ENCODE peak calls at places on chromosomes 3 and 15, in six cellular contexts. One of them, this sample, is unnamed.

GRCh38 chr15:70213779-70214178 is 116.1 kb upstream of the TLE3 start:
- DNase-seq in neuronal stem cell: no peak
- DNase-seq in mesendoderm: no peak
- DNase-seq in H9: peak; percentile 14
- DNase-seq in H1: no peak
- DNase-seq in mesenchymal stem cell: no peak
- DNase-seq in this sample: no peak

GRCh38 chr3:88282519-88283241 is 132.9 kb downstream of the C3orf38 start:
- DNase-seq in neuronal stem cell: no peak
- DNase-seq in mesendoderm: no peak
- DNase-seq in H9: no peak
- DNase-seq in H1: no peak
- DNase-seq in mesenchymal stem cell: no peak
- DNase-seq in this sample: no peak

GRCh38 chr3:129441215-129441614 is 1.2 kb downstream of the IFT122 start:
- DNase-seq in neuronal stem cell: no peak
- DNase-seq in mesendoderm: no peak
- DNase-seq in H9: no peak
- DNase-seq in H1: no peak
- DNase-seq in mesenchymal stem cell: no peak
- DNase-seq in this sample: no peak

GRCh38 chr15:101054116-101054515 is 135.0 kb downstream of the LRRK1 start:
- DNase-seq in neuronal stem cell: no peak
- DNase-seq in mesendoderm: no peak
- DNase-seq in H9: no peak
- DNase-seq in H1: peak; percentile 35
- DNase-seq in mesenchymal stem cell: no peak
- DNase-seq in this sample: no peak

GRCh38 chr3:184085389-184085852 is 11.4 kb upstream of the HTR3E start:
- DNase-seq in neuronal stem cell: no peak
- DNase-seq in mesendoderm: peak; percentile 13
- DNase-seq in H9: no peak
- DNase-seq in H1: no peak
- DNase-seq in mesenchymal stem cell: peak; percentile 61
- DNase-seq in this sample: peak; percentile 36

GRCh38 chr3:175163686-175164085 is 304.6 kb downstream of the NAALADL2 start:
- DNase-seq in neuronal stem cell: no peak
- DNase-seq in mesendoderm: no peak
- DNase-seq in H9: no peak
- DNase-seq in H1: no peak
- DNase-seq in mesenchymal stem cell: no peak
- DNase-seq in this sample: no peak

GRCh38 chr3:144770291-144770690 is 798.7 kb downstream of the DIPK2A start:
- DNase-seq in neuronal stem cell: no peak
- DNase-seq in mesendoderm: no peak
- DNase-seq in H9: no peak
- DNase-seq in H1: no peak
- DNase-seq in mesenchymal stem cell: no peak
- DNase-seq in this sample: no peak

GRCh38 chr15:63729115-63729884 is 104.4 kb downstream of the HERC1 start:
- DNase-seq in neuronal stem cell: no peak
- DNase-seq in mesendoderm: no peak
- DNase-seq in H9: no peak
- DNase-seq in H1: no peak
- DNase-seq in mesenchymal stem cell: no peak
- DNase-seq in this sample: peak; percentile 6

GRCh38 chr15:67405208-67406191 is 115.4 kb upstream of the C15orf61 start:
- DNase-seq in neuronal stem cell: no peak
- DNase-seq in mesendoderm: no peak
- DNase-seq in H9: no peak
- DNase-seq in H1: no peak
- DNase-seq in mesenchymal stem cell: peak; percentile 71
- DNase-seq in this sample: peak; percentile 79

GRCh38 chr3:47016934-47017435 is 37.5 kb downstream of the NBEAL2 start:
- DNase-seq in neuronal stem cell: no peak
- DNase-seq in mesendoderm: no peak
- DNase-seq in H9: no peak
- DNase-seq in H1: no peak
- DNase-seq in mesenchymal stem cell: peak; percentile 80
- DNase-seq in this sample: peak; percentile 90

GRCh38 chr3:195178124-195178910 is 92.6 kb downstream of the XXYLT1 start:
- DNase-seq in neuronal stem cell: no peak
- DNase-seq in mesendoderm: no peak
- DNase-seq in H9: no peak
- DNase-seq in H1: no peak
- DNase-seq in mesenchymal stem cell: no peak
- DNase-seq in this sample: no peak

DNA sequence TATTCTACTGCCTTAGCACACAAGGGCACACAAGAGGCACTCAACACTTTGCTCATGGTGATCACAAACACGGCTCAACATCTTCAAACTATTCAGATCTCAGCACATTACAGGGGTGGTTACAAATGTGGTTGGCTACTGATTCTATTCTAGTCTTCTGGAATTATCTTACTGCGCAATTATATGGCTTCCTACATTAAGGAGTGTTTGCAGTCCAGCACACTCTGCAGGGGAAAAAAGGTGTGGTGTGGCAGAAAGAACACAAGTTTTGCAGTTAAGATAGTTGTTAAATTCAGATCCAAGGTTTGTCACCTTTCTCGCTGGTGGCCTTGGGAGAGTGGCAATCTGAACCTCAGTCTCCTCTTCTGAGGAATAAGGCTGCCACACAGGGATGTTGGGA is 31.9 kb downstream of the IGF2BP2 start:
- DNase-seq in neuronal stem cell: no peak
- DNase-seq in mesendoderm: no peak
- DNase-seq in H9: no peak
- DNase-seq in H1: no peak
- DNase-seq in mesenchymal stem cell: no peak
- DNase-seq in this sample: no peak
- H3K23ac ChIP-seq in neuronal stem cell: no peak overlapping the region
- H3K23ac ChIP-seq in mesendoderm: peak overlapping the region; percentile 91
- H3K23ac ChIP-seq in H9: no peak overlapping the region
- H3K23ac ChIP-seq in H1: no peak overlapping the region
- H3K23ac ChIP-seq in mesenchymal stem cell: no peak overlapping the region
- H3K23ac ChIP-seq in this sample: no peak overlapping the region

DNA sequence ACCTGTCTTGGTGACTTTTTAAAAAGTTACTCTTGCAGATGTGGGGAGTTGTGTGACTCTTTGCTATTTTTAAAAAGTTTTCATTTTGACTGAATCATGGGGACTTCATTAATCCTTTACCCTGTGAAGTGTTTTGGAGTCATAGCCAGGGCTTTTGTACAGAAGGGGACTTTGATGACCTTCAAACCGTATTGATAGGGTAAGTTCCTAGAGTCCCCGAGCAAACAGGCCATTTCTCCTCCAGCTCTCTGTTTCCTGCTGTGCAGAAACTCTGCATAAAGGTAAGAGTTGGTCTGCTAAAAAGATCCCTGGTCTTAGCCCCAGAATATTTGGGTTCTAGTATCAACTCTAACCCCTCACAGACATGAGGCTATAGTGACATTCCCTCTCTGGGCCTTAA is 170.8 kb upstream of the BCL6 start:
- DNase-seq in neuronal stem cell: no peak
- DNase-seq in mesendoderm: no peak
- DNase-seq in H9: no peak
- DNase-seq in H1: no peak
- DNase-seq in mesenchymal stem cell: no peak
- DNase-seq in this sample: no peak
- H3K4me2 ChIP-seq in neuronal stem cell: no peak overlapping the region
- H3K4me2 ChIP-seq in mesendoderm: no peak overlapping the region
- H3K4me2 ChIP-seq in H9: no peak overlapping the region
- H3K4me2 ChIP-seq in H1: no peak overlapping the region
- H3K4me2 ChIP-seq in mesenchymal stem cell: no peak overlapping the region
- H3K4me2 ChIP-seq in this sample: no peak overlapping the region

GRCh38 chr3:67642190-67642589 is 12.2 kb downstream of the SUCLG2 start:
- DNase-seq in neuronal stem cell: no peak
- DNase-seq in mesendoderm: no peak
- DNase-seq in H9: no peak
- DNase-seq in H1: no peak
- DNase-seq in mesenchymal stem cell: no peak
- DNase-seq in this sample: no peak

GRCh38 chr3:67642734-67643133 is 11.7 kb downstream of the SUCLG2 start:
- DNase-seq in neuronal stem cell: no peak
- DNase-seq in mesendoderm: no peak
- DNase-seq in H9: no peak
- DNase-seq in H1: no peak
- DNase-seq in mesenchymal stem cell: no peak
- DNase-seq in this sample: no peak

GRCh38 chr3:67637255-67637900 is 17.0 kb downstream of the SUCLG2 start:
- DNase-seq in neuronal stem cell: no peak
- DNase-seq in mesendoderm: no peak
- DNase-seq in H9: no peak
- DNase-seq in H1: no peak
- DNase-seq in mesenchymal stem cell: no peak
- DNase-seq in this sample: no peak

GRCh38 chr3:67641451-67641850 is 13.0 kb downstream of the SUCLG2 start:
- DNase-seq in neuronal stem cell: no peak
- DNase-seq in mesendoderm: no peak
- DNase-seq in H9: no peak
- DNase-seq in H1: no peak
- DNase-seq in mesenchymal stem cell: no peak
- DNase-seq in this sample: no peak

DNA sequence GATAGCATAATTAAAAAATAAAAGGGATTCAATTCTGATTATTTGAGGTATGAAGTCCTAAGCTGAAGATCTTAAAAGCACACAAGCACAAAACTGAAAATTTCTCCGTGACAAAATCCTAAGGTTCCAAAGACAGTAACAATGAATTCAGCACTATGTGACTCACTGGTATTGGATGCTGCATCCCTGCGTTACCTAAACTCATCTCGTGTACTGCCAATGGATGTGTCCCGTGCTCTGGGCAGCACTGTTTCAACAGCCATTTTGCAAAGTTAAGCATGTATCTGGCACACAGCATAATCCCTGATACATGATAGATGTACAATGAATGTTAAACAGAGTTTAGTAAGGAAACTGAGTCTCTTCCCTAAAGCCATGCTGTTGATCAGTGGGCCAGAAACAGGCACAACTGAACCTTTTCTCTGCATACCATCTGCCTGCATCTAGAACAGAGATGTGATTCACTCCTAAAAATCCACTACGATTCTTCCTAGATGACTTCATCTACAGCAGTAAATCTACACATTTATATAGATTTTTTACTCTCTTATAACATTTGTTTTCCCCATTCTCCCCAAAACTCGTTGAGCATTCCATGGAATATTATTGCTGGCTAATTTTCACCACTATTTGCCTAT is 14.3 kb downstream of the SUCLG2 start:
- DNase-seq in neuronal stem cell: no peak
- DNase-seq in mesendoderm: no peak
- DNase-seq in H9: no peak
- DNase-seq in H1: no peak
- DNase-seq in mesenchymal stem cell: no peak
- DNase-seq in this sample: peak; percentile 67
- H3K23ac ChIP-seq in neuronal stem cell: no peak overlapping the region
- H3K23ac ChIP-seq in mesendoderm: no peak overlapping the region
- H3K23ac ChIP-seq in H9: no peak overlapping the region
- H3K23ac ChIP-seq in H1: no peak overlapping the region
- H3K23ac ChIP-seq in mesenchymal stem cell: no peak overlapping the region
- H3K23ac ChIP-seq in this sample: no peak overlapping the region

DNA sequence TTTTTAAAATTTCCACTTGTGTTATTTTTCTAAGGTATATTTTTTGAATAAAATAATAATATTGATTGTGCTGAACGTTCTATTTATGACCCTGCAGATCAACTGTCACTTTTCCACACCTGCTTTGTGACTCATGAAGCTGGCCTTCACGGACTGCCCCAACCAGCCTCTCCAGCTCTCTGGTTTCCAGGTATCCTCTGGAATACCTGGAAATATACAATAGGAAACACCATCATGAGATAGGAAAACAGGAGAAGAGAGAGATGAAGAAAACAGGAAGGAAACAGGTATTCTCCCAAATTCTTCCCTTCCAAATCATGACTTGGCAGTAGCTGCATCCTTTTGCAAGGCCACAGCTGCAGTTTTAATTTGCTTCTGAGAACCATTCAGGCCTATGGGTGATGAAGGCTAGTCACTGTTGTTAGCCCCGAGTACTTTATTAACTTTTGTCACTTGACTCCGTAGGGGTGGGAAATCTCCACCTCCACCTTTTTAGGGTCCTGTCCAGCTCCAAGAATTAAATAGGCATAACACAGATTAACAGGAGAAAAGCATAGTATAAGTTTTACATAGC is 909.2 kb downstream of the EPHA3 start:
- DNase-seq in neuronal stem cell: no peak
- DNase-seq in mesendoderm: peak; percentile 31
- DNase-seq in H9: no peak
- DNase-seq in H1: no peak
- DNase-seq in mesenchymal stem cell: no peak
- DNase-seq in this sample: no peak
- H3K4me2 ChIP-seq in neuronal stem cell: no peak overlapping the region
- H3K4me2 ChIP-seq in mesendoderm: no peak overlapping the region
- H3K4me2 ChIP-seq in H9: no peak overlapping the region
- H3K4me2 ChIP-seq in H1: no peak overlapping the region
- H3K4me2 ChIP-seq in mesenchymal stem cell: no peak overlapping the region
- H3K4me2 ChIP-seq in this sample: no peak overlapping the region

DNA sequence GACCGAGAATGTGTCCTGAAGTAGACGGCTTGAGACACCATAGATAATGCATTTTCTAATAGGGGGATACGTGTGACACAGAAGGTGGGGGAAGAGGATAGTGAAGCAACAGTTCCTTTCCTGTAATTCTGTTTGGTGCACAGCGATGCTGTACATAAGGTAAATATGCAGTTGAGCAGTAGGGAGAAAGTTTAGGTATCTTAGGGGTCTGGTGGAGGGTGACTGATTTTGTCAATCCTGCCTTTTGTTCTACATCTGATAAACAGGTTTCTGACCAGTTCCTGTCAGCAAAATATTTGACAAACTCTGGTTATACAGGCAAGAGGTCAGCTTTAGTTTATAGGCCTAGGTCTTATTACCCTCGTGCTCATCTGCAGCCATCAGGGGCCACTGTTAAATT is 71.3 kb downstream of the TRAK1 start:
- DNase-seq in neuronal stem cell: no peak
- DNase-seq in mesendoderm: no peak
- DNase-seq in H9: no peak
- DNase-seq in H1: no peak
- DNase-seq in mesenchymal stem cell: no peak
- DNase-seq in this sample: no peak
- H3K23ac ChIP-seq in neuronal stem cell: no peak overlapping the region
- H3K23ac ChIP-seq in mesendoderm: no peak overlapping the region
- H3K23ac ChIP-seq in H9: no peak overlapping the region
- H3K23ac ChIP-seq in H1: no peak overlapping the region
- H3K23ac ChIP-seq in mesenchymal stem cell: no peak overlapping the region
- H3K23ac ChIP-seq in this sample: no peak overlapping the region

GRCh38 chr3:24072193-24072592 is 127.1 kb downstream of the NR1D2 start:
- DNase-seq in neuronal stem cell: no peak
- DNase-seq in mesendoderm: no peak
- DNase-seq in H9: no peak
- DNase-seq in H1: no peak
- DNase-seq in mesenchymal stem cell: no peak
- DNase-seq in this sample: no peak
- H3K4me2 ChIP-seq in neuronal stem cell: no peak overlapping the region
- H3K4me2 ChIP-seq in mesendoderm: no peak overlapping the region
- H3K4me2 ChIP-seq in H9: no peak overlapping the region
- H3K4me2 ChIP-seq in H1: no peak overlapping the region
- H3K4me2 ChIP-seq in mesenchymal stem cell: no peak overlapping the region
- H3K4me2 ChIP-seq in this sample: no peak overlapping the region

This sample was measured in IMR-90.